ENCODE peak calls at places on chromosomes 6 and 20, in nine cellular contexts. J, V, S, U, O, N, K, Z and A are unnamed samples.

GRCh38 chr6:155374681-155375080 is 60.4 kb upstream of the TFB1M start:
- DNase-seq in J (no peak), N (no peak), S (no peak), Z (no peak), V (no peak), U (no peak), O (no peak), K (no peak), A (no peak)

GRCh38 chr6:158069800-158070195 is 88.1 kb downstream of the SYNJ2 start:
- DNase-seq in V (no peak), Z (no peak), K (peak; percentile 74), J (no peak), O (no peak), N (no peak), S (peak; percentile 67), U (peak; percentile 89), A (no peak)

GRCh38 chr6:79079425-79080130 is 1.5 kb upstream of the PHIP start:
- DNase-seq in V (no peak), K (peak; percentile 49), S (peak; percentile 32), Z (peak; percentile 29), U (peak; percentile 74), O (peak; percentile 5), N (peak; percentile 16), J (peak; percentile 70), A (no peak)

GRCh38 chr20:40160151-40160550 is 528.9 kb downstream of the MAFB start:
- DNase-seq in Z (no peak), U (peak; percentile 26), K (peak; percentile 51), V (no peak), S (peak; percentile 55), N (peak; percentile 38), J (no peak), O (peak; percentile 55), A (peak; percentile 42)

GRCh38 chr6:45822864-45823263 is 192.8 kb downstream of the CLIC5 start:
- DNase-seq in N (no peak), J (no peak), V (no peak), O (no peak), Z (no peak), K (no peak), U (no peak), S (no peak), A (no peak)

GRCh38 chr6:30047220-30047619 is 13.8 kb upstream of the POLR1H start:
- DNase-seq in S (no peak), J (no peak), O (no peak), Z (no peak), U (no peak), K (no peak), V (no peak), N (no peak), A (no peak)

GRCh38 chr6:27829453-27830211 is 82.6 kb downstream of the OR2B2 start:
- DNase-seq in J (no peak), U (peak; percentile 92), N (no peak), O (no peak), Z (no peak), S (no peak), K (no peak), V (no peak), A (no peak)

GRCh38 chr20:60026010-60026409 is 67.8 kb downstream of the CDH26 start:
- DNase-seq in N (no peak), J (no peak), O (no peak), V (no peak), K (no peak), Z (no peak), U (no peak), S (no peak), A (no peak)

GRCh38 chr6:31272431-31272830 is 539 bp upstream of the HLA-C start:
- DNase-seq in K (peak; percentile 12), Z (no peak), N (no peak), J (peak; percentile 4), O (no peak), S (peak; percentile 2), V (no peak), U (no peak), A (no peak)

GRCh38 chr6:48176909-48177308 is 65.9 kb upstream of the PTCHD4 start:
- DNase-seq in U (no peak), Z (no peak), S (no peak), K (peak; percentile 48), O (no peak), J (no peak), N (no peak), V (no peak), A (no peak)

GRCh38 chr6:36598739-36599318 is 4.7 kb downstream of the SRSF3 start:
- DNase-seq in Z (no peak), N (no peak), K (no peak), U (peak; percentile 25), J (no peak), S (no peak), V (no peak), O (no peak), A (no peak)